ENCODE peak calls at places on chromosomes 3 and 15, in six cellular contexts. X is IMR-90, B is choroid plexus epithelial cell, Z is fibroblast of pulmonary artery, D is HFF-Myc, J is heart right ventricle. H is an unnamed sample.

GRCh38 chr3:136261826-136262225 is 11.7 kb downstream of the PCCB start:
- DNase-seq in X (no peak), B (no peak), Z (no peak), D (no peak), J (no peak), H (no peak)

GRCh38 chr3:54863366-54863765 is 64.5 kb downstream of the LRTM1 start:
- DNase-seq in X (no peak), B (peak; percentile 26), Z (no peak), D (no peak), J (no peak), H (no peak)

GRCh38 chr15:80749589-80749988 is 29.6 kb upstream of the CEMIP start:
- DNase-seq in X (peak; percentile 46), B (no peak), Z (no peak), D (no peak), J (no peak), H (no peak)

GRCh38 chr3:163779396-163780344 is 1298.6 kb downstream of the SI start:
- DNase-seq in X (no peak), B (no peak), Z (no peak), D (no peak), J (no peak), H (no peak)

GRCh38 chr15:48086582-48086981 is 34.2 kb upstream of the SLC24A5 start:
- DNase-seq in X (no peak), B (peak; percentile 56), Z (no peak), D (no peak), J (no peak), H (no peak)

GRCh38 chr3:155560594-155560993 is 184.3 kb downstream of the PLCH1 start:
- DNase-seq in X (no peak), B (no peak), Z (no peak), D (no peak), J (no peak), H (no peak)

GRCh38 chr3:112002458-112002971 is 3.8 kb downstream of the TAGLN3 start:
- DNase-seq in X (peak; percentile 81), B (no peak), Z (no peak), D (no peak), J (no peak), H (no peak)

GRCh38 chr15:101388046-101388445 is 93.0 kb upstream of the SNRPA1 start:
- DNase-seq in X (no peak), B (no peak), Z (no peak), D (no peak), J (no peak), H (no peak)

GRCh38 chr3:111548060-111548459 is 6.1 kb downstream of the CD96 start:
- DNase-seq in X (peak; percentile 19), B (peak; percentile 33), Z (peak; percentile 24), D (no peak), J (no peak), H (no peak)

GRCh38 chr15:29988689-29989088 is 94.1 kb upstream of the GOLGA8J start:
- DNase-seq in X (peak; percentile 11), B (no peak), Z (peak; percentile 52), D (no peak), J (no peak), H (no peak)

GRCh38 chr15:101198820-101199219 is 53.0 kb downstream of the CHSY1 start:
- DNase-seq in X (peak; percentile 48), B (peak; percentile 54), Z (no peak), D (no peak), J (no peak), H (no peak)

GRCh38 chr3:157204431-157204830 is 44.5 kb upstream of the CCNL1 start:
- DNase-seq in X (peak; percentile 67), B (peak; percentile 79), Z (peak; percentile 81), D (no peak), J (no peak), H (no peak)

GRCh38 chr3:184740509-184741258 is 28.8 kb upstream of the MAGEF1 start:
- DNase-seq in X (peak; percentile 69), B (peak; percentile 37), Z (peak; percentile 42), D (no peak), J (no peak), H (peak; percentile 16)

GRCh38 chr3:86782860-86783259 is 208.1 kb downstream of the VGLL3 start:
- DNase-seq in X (no peak), B (no peak), Z (no peak), D (no peak), J (no peak), H (no peak)

GRCh38 chr3:144129536-144130214 is 158.1 kb downstream of the DIPK2A start:
- DNase-seq in X (no peak), B (no peak), Z (no peak), D (peak; percentile 14), J (no peak), H (no peak)

GRCh38 chr3:159057621-159058020 is 255.8 kb downstream of the MFSD1 start:
- DNase-seq in X (no peak), B (no peak), Z (no peak), D (no peak), J (no peak), H (no peak)

GRCh38 chr3:127208483-127209100 is 15.7 kb downstream of the PRR23E start:
- DNase-seq in X (no peak), B (no peak), Z (no peak), D (no peak), J (no peak), H (no peak)

GRCh38 chr3:57026918-57027317 is 33.5 kb upstream of the SPATA12 start:
- DNase-seq in X (peak; percentile 56), B (peak; percentile 82), Z (peak; percentile 62), D (no peak), J (no peak), H (peak; percentile 68)

GRCh38 chr3:16365454-16366128 is 100.6 kb downstream of the OXNAD1 start:
- DNase-seq in X (no peak), B (no peak), Z (no peak), D (no peak), J (no peak), H (no peak)

GRCh38 chr3:127915115-127915936 is at the start of gene KBTBD12:
- DNase-seq in X (no peak), B (no peak), Z (no peak), D (no peak), J (peak; percentile 73), H (no peak)

GRCh38 chr3:4986175-4986610 is 7.0 kb downstream of the BHLHE40 start:
- DNase-seq in X (peak; percentile 64), B (no peak), Z (peak; percentile 58), D (no peak), J (no peak), H (peak; percentile 78)
- H3K4me3 ChIP-seq in X (peak overlapping the region; percentile 25), B (peak overlapping the region; percentile 42), Z (no peak overlapping the region), D (peak overlapping the region; percentile 29), J (peak overlapping the region; percentile 94), H (no peak overlapping the region)

DNA sequence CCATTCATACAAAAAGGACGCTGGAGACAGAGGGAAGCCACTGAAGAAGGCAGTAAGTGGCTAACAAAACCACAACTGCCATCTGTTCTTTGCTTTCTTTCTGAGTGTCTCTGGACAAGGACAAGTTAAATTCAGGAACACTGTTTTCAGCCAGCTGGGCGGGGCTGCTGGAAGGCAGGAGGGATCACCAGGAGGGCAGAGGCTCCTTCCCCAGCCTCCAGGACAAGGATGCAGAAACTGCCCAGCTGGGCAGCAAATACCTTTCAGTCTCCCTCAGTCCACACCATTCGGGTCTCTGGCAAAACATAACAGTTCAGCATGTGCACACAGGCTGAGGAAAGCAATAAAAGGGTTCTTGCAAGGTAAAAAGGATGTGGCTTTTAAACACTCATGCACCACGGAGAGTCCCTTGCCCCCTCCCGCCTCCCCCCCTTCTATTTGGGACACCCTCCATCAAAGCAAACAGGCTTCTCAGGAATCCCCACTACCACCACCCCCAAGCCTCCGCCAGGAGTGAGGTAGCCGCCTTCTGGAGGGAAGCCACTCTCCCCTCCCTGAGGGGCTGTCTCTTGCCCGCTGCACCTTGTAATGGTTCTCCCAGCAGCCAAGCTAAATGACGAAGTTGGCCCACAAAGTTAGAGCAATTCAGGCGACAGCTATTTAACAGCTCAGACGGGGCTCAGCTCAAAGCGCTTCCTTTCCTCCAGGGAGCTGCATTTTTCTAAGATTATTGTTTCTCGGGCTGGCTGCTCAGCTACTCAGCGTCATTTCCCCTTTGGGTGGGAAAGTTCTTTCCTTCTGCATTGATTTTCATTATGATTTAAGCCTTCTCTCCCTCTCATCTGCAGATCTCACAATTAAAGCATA is 3.8 kb downstream of the HEG1 start:
- DNase-seq in X (peak; percentile 91), B (peak; percentile 78), Z (peak; percentile 84), D (no peak), J (peak; percentile 67), H (peak; percentile 86)
- H3K4me3 ChIP-seq in X (peak overlapping the region; percentile 33), B (peak overlapping the region; percentile 65), Z (peak overlapping the region; percentile 91), D (peak overlapping the region; percentile 31), J (peak overlapping the region; percentile 82), H (peak overlapping the region; percentile 78)

DNA sequence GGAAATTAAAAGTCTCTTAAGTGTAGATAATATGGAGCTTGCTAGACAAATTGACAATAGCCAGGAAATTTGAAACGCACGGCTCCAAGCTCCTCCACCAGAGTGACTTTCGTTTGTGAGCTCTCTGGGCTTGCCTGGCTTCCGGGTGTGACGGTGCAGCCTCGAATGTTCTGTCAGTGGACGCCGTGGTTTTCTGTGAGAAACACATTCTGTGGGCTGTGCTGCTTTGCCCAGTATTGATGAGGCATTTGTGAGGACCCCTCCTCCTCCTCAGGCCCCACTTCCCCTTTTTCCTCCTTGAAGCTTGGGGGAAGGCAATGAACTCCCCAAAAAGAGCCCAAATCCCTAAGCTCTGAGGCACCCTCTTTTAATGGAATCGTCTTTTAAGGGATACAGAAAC is 40.7 kb downstream of the POLR2M start:
- DNase-seq in X (no peak), B (peak; percentile 64), Z (no peak), D (no peak), J (peak; percentile 34), H (no peak)
- H3K4me3 ChIP-seq in X (no peak overlapping the region), B (peak overlapping the region; percentile 31), Z (no peak overlapping the region), D (no peak overlapping the region), J (peak overlapping the region; percentile 24), H (no peak overlapping the region)

DNA sequence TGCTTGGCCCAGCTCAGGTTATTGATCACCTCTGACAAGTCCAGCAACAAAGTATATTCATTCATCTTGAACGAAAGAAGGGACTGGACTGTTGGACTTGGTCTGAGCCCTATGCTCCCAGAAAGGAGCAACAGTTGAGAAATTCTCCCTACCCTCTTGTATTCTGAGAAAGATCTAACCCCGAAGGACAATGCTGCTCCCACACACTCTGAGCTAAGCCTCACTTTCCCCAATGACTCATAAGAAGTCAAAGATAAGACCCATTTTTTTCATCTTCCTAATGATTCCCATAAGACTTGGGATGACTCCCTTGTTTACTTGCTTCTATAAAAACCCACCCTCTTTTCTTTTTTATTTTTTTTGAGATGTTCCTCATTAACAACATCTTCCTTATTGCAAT is 549.4 kb upstream of the MDFIC2 start:
- DNase-seq in X (peak; percentile 91), B (peak; percentile 67), Z (peak; percentile 89), D (no peak), J (no peak), H (peak; percentile 81)
- H3K4me3 ChIP-seq in X (no peak overlapping the region), B (no peak overlapping the region), Z (no peak overlapping the region), D (no peak overlapping the region), J (no peak overlapping the region), H (no peak overlapping the region)